ENCODE peak calls at places on chromosomes 12 and 14, in six cellular contexts. I, H, R, D, L and G are unnamed samples.

GRCh38 chr14:32984531-32984930 is 45.9 kb downstream of the NPAS3 start:
- DNase-seq in R (no peak), D (no peak), I (no peak), H (no peak), L (no peak), G (no peak)

GRCh38 chr14:22796087-22796707 is 19.0 kb downstream of the SLC7A7 start:
- DNase-seq in L (no peak), R (no peak), I (no peak), D (no peak), H (no peak), G (no peak)

GRCh38 chr12:50708619-50709018 is 55.3 kb upstream of the ATF1 start:
- DNase-seq in I (no peak), D (no peak), H (no peak), R (no peak), L (no peak), G (no peak)

GRCh38 chr12:108560752-108561719 is at the start of gene SART3:
- DNase-seq in I (peak; percentile 92), L (peak; percentile 82), R (peak; percentile 89), D (peak; percentile 94), H (peak; percentile 69), G (peak; percentile 77)

GRCh38 chr14:21891921-21892320 is 218.3 kb upstream of the OR4E1 start:
- DNase-seq in H (no peak), I (no peak), L (no peak), R (no peak), D (no peak), G (no peak)

GRCh38 chr12:53292441-53292840 is 2.9 kb upstream of the PFDN5 start:
- DNase-seq in I (no peak), R (no peak), D (no peak), H (no peak), L (no peak), G (no peak)

GRCh38 chr12:71005166-71005565 is 84.6 kb upstream of the PTPRR start:
- DNase-seq in R (no peak), H (no peak), L (no peak), D (no peak), I (no peak), G (no peak)

GRCh38 chr12:55727643-55728184 is 1.1 kb downstream of the CD63 start:
- DNase-seq in I (peak; percentile 64), L (peak; percentile 56), H (no peak), R (peak; percentile 61), D (peak; percentile 63), G (no peak)

GRCh38 chr14:64720190-64720589 is 16.0 kb downstream of the PLEKHG3 start:
- DNase-seq in L (no peak), I (no peak), D (peak; percentile 86), H (no peak), R (peak; percentile 83), G (peak; percentile 77)

GRCh38 chr14:52690983-52691760 is 4.2 kb downstream of the ERO1A start:
- DNase-seq in L (no peak), R (no peak), D (no peak), I (no peak), H (no peak), G (peak; percentile 89)

GRCh38 chr12:54658306-54659264 is 10.4 kb upstream of the DCD start:
- DNase-seq in R (peak; percentile 6), D (peak; percentile 57), I (peak; percentile 16), L (no peak), H (no peak), G (no peak)

GRCh38 chr14:22047105-22047504 is 373.5 kb upstream of the OR4E1 start:
- DNase-seq in I (no peak), R (no peak), D (no peak), L (no peak), H (no peak), G (no peak)

GRCh38 chr14:99246536-99247083 is 25.4 kb downstream of the BCL11B start:
- DNase-seq in L (no peak), D (no peak), R (no peak), I (no peak), H (peak; percentile 45), G (no peak)

GRCh38 chr14:99242816-99243795 is 28.9 kb downstream of the BCL11B start:
- DNase-seq in R (no peak), D (no peak), L (no peak), I (no peak), H (no peak), G (peak; percentile 51)

GRCh38 chr14:99245541-99246511 is 26.2 kb downstream of the BCL11B start:
- DNase-seq in L (no peak), I (no peak), D (no peak), R (no peak), H (no peak), G (no peak)

GRCh38 chr14:99244960-99245340 is 27.0 kb downstream of the BCL11B start:
- DNase-seq in D (no peak), R (no peak), I (no peak), H (no peak), L (no peak), G (no peak)

GRCh38 chr14:99244299-99244959 is 27.6 kb downstream of the BCL11B start:
- DNase-seq in L (no peak), R (no peak), D (no peak), H (no peak), I (no peak), G (no peak)
- H3K4me3 ChIP-seq in L (peak overlapping the region; percentile 37), R (no peak overlapping the region), D (no peak overlapping the region), H (peak overlapping the region; percentile 92), I (no peak overlapping the region), G (no peak overlapping the region)

GRCh38 chr12:122064034-122064777 is 14.3 kb upstream of the MLXIP start:
- DNase-seq in R (peak; percentile 90), L (peak; percentile 81), H (no peak), D (peak; percentile 99), I (peak; percentile 99), G (no peak)
- H3K4me3 ChIP-seq in R (no peak overlapping the region), L (peak overlapping the region; percentile 32), H (no peak overlapping the region), D (peak overlapping the region; percentile 55), I (peak overlapping the region; percentile 59), G (no peak overlapping the region)

DNA sequence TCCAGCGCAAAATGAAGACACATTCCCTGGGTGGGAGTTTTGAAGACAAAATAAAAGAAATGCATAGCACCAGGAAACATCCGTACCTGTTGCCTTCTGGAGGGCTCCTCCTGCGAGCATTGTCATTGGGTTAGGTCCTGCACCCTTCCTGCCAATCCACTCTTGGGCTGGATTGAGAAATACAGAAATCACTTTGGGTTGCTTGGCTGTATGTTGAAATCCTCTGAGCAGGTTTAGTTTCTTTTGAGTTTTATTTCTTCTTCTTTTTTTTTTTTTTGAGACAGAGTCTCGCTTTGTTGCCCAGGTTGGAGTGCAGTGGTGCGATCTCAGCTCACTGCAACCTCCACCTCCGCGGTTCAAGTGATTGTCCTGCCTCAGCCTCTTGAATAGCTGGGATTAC is 67.6 kb downstream of the ARF6 start:
- DNase-seq in I (no peak), R (no peak), D (no peak), H (no peak), L (no peak), G (no peak)
- H3K4me3 ChIP-seq in I (no peak overlapping the region), R (no peak overlapping the region), D (no peak overlapping the region), H (no peak overlapping the region), L (no peak overlapping the region), G (no peak overlapping the region)

GRCh38 chr14:37586783-37587428 is 8.1 kb downstream of the FOXA1 start:
- DNase-seq in H (no peak), D (no peak), L (no peak), I (no peak), R (no peak), G (no peak)

GRCh38 chr14:37587438-37587837 is 7.6 kb downstream of the FOXA1 start:
- DNase-seq in H (no peak), I (no peak), D (no peak), L (no peak), R (no peak), G (no peak)

GRCh38 chr14:37588667-37588955 is 6.4 kb downstream of the FOXA1 start:
- DNase-seq in H (no peak), L (no peak), D (no peak), I (no peak), R (no peak), G (no peak)

GRCh38 chr14:37588956-37589737 is 5.9 kb downstream of the FOXA1 start:
- DNase-seq in R (no peak), L (no peak), D (no peak), H (no peak), I (no peak), G (no peak)

GRCh38 chr14:37587881-37588666 is 7.0 kb downstream of the FOXA1 start:
- DNase-seq in L (no peak), R (no peak), D (no peak), I (no peak), H (no peak), G (no peak)
- H3K4me3 ChIP-seq in L (no peak overlapping the region), R (no peak overlapping the region), D (no peak overlapping the region), I (no peak overlapping the region), H (no peak overlapping the region), G (peak overlapping the region; percentile 69)

GRCh38 chr12:79567164-79567563 is 123.6 kb downstream of the PAWR start:
- DNase-seq in I (no peak), H (no peak), R (no peak), L (no peak), D (no peak), G (no peak)

GRCh38 chr12:79573820-79574219 is 116.9 kb downstream of the PAWR start:
- DNase-seq in R (no peak), I (no peak), D (no peak), H (no peak), L (no peak), G (no peak)

GRCh38 chr12:79566452-79566851 is 124.3 kb downstream of the PAWR start:
- DNase-seq in R (peak; percentile 24), L (no peak), I (no peak), D (peak; percentile 31), H (no peak), G (peak; percentile 97)

GRCh38 chr12:79569679-79570078 is 121.1 kb downstream of the PAWR start:
- DNase-seq in H (no peak), D (no peak), I (no peak), R (no peak), L (no peak), G (no peak)
- H3K4me3 ChIP-seq in H (no peak overlapping the region), D (no peak overlapping the region), I (no peak overlapping the region), R (no peak overlapping the region), L (no peak overlapping the region), G (no peak overlapping the region)

GRCh38 chr12:12784911-12785814 is at the start of gene APOLD1:
- DNase-seq in H (no peak), D (peak; percentile 91), R (no peak), L (peak; percentile 34), I (no peak), G (no peak)
- H3K4me3 ChIP-seq in H (peak within 1 kb of the TSS; percentile 85), D (peak within 1 kb of the TSS; percentile 60), R (peak within 1 kb of the TSS; percentile 53), L (peak within 1 kb of the TSS; percentile 76), I (peak within 1 kb of the TSS; percentile 68), G (peak within 1 kb of the TSS; percentile 48)

DNA sequence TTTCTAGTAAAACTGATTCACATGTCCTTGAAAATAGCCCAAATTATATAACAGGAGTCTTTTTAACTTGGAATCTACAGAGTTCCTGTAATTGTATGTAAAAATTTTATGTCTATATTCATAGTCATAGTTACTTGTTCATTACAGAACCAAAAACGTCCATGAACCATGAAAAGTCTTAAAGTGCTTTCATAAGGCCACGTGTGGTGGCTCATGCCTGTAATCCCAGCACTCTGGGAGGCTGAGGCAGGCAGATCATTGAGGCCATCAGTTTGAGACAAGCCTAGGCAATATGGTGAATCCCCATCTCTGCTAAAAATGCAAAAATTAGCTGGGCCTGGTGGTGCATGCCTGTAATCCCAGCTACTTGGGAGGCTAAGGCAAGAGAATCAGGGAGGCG is 48.4 kb downstream of the GALNT4 start:
- DNase-seq in L (no peak), D (no peak), R (no peak), H (no peak), I (no peak), G (no peak)
- H3K4me3 ChIP-seq in L (no peak overlapping the region), D (no peak overlapping the region), R (no peak overlapping the region), H (no peak overlapping the region), I (no peak overlapping the region), G (no peak overlapping the region)

GRCh38 chr12:104643921-104644669 is 187.3 kb downstream of the CHST11 start:
- DNase-seq in L (no peak), R (no peak), I (no peak), H (no peak), D (no peak), G (no peak)
- H3K4me3 ChIP-seq in L (peak overlapping the region; percentile 20), R (no peak overlapping the region), I (no peak overlapping the region), H (peak overlapping the region; percentile 49), D (no peak overlapping the region), G (no peak overlapping the region)